ENCODE peak calls at places on chromosomes 12 and 14, in seven cellular contexts. W is mucosa of gallbladder; B is activated naive CD4-positive, alpha-beta T cell; U is NCI-H1092 treated with DMSO at 0.1 percent for 48 hours; D is iris pigment epithelial cell; C is RPMI7951; R is naive thymus-derived CD8-positive, alpha-beta T cell. Q is an unnamed sample.

GRCh38 chr14:56953884-56954283 is 143.6 kb upstream of the OTX2 start:
- DNase-seq in W (no peak), B (no peak), U (no peak), D (no peak), C (no peak), R (no peak), Q (no peak)

GRCh38 chr12:112627851-112628250 is 163.7 kb upstream of the RPH3A start:
- DNase-seq in W (no peak), B (no peak), U (no peak), D (peak; percentile 1), C (no peak), R (no peak), Q (no peak)

GRCh38 chr14:78764240-78764639 is 594.1 kb downstream of the NRXN3 start:
- DNase-seq in W (peak; percentile 32), B (no peak), U (no peak), D (peak; percentile 43), C (no peak), R (no peak), Q (no peak)

GRCh38 chr12:67764055-67764454 is 115.5 kb downstream of the DYRK2 start:
- DNase-seq in W (no peak), B (no peak), U (no peak), D (no peak), C (no peak), R (no peak), Q (no peak)

GRCh38 chr12:21912318-21912717 is 28.9 kb downstream of the ABCC9 start:
- DNase-seq in W (no peak), B (no peak), U (no peak), D (peak; percentile 41), C (no peak), R (no peak), Q (no peak)

GRCh38 chr12:4566474-4566873 is 4.5 kb downstream of the DYRK4 start:
- DNase-seq in W (no peak), B (no peak), U (no peak), D (no peak), C (no peak), R (no peak), Q (no peak)

GRCh38 chr12:50825372-50825838 is 17.3 kb upstream of the TMPRSS12 start:
- DNase-seq in W (no peak), B (no peak), U (peak; percentile 19), D (peak; percentile 76), C (peak; percentile 66), R (peak; percentile 72), Q (no peak)

GRCh38 chr12:66255737-66256136 is 46.6 kb upstream of the HELB start:
- DNase-seq in W (no peak), B (no peak), U (no peak), D (no peak), C (no peak), R (no peak), Q (no peak)

GRCh38 chr12:100820314-100820713 is 25.7 kb downstream of the ANO4 start:
- DNase-seq in W (no peak), B (no peak), U (no peak), D (peak; percentile 66), C (no peak), R (no peak), Q (no peak)

GRCh38 chr12:30884804-30885203 is 41.7 kb upstream of the TSPAN11 start:
- DNase-seq in W (no peak), B (no peak), U (no peak), D (no peak), C (no peak), R (no peak), Q (no peak)

GRCh38 chr14:60163741-60164140 is 1.5 kb downstream of the DHRS7 start:
- DNase-seq in W (no peak), B (no peak), U (peak; percentile 26), D (no peak), C (no peak), R (no peak), Q (peak; percentile 15)

GRCh38 chr12:107288414-107289125 is 195.2 kb upstream of the CRY1 start:
- DNase-seq in W (no peak), B (no peak), U (no peak), D (no peak), C (peak; percentile 6), R (no peak), Q (no peak)

GRCh38 chr14:87896393-87897380 is 96.3 kb downstream of the GALC start:
- DNase-seq in W (no peak), B (no peak), U (peak; percentile 56), D (peak; percentile 52), C (peak; percentile 31), R (peak; percentile 25), Q (peak; percentile 1)

GRCh38 chr14:90191154-90191553 is 65.2 kb upstream of the PSMC1 start:
- DNase-seq in W (no peak), B (no peak), U (no peak), D (no peak), C (no peak), R (no peak), Q (no peak)

GRCh38 chr14:33836203-33836894 is 114.5 kb downstream of the EGLN3 start:
- DNase-seq in W (no peak), B (no peak), U (peak; percentile 83), D (no peak), C (no peak), R (no peak), Q (no peak)

GRCh38 chr14:49218436-49219092 is 367.6 kb downstream of the RPS29 start:
- DNase-seq in W (no peak), B (no peak), U (no peak), D (no peak), C (no peak), R (no peak), Q (no peak)

GRCh38 chr12:95239216-95239615 is 21.6 kb downstream of the VEZT start:
- DNase-seq in W (no peak), B (no peak), U (no peak), D (no peak), C (no peak), R (no peak), Q (no peak)

GRCh38 chr14:50619569-50620141 is 48.5 kb downstream of the SAV1 start:
- DNase-seq in W (no peak), B (no peak), U (peak; percentile 26), D (peak; percentile 51), C (peak; percentile 53), R (peak; percentile 3), Q (no peak)

GRCh38 chr12:83996671-83997070 is 915.9 kb downstream of the SLC6A15 start:
- DNase-seq in W (no peak), B (no peak), U (no peak), D (peak; percentile 7), C (no peak), R (no peak), Q (no peak)

GRCh38 chr12:79886917-79887519 is 47.9 kb downstream of the PPP1R12A start:
- DNase-seq in W (no peak), B (no peak), U (peak; percentile 39), D (peak; percentile 64), C (peak; percentile 45), R (peak; percentile 47), Q (no peak)

GRCh38 chr12:81085832-81086231 is 8.0 kb downstream of the ACSS3 start:
- DNase-seq in W (no peak), B (no peak), U (no peak), D (no peak), C (no peak), R (no peak), Q (no peak)

GRCh38 chr12:78963439-78964222 is 99.1 kb downstream of the SYT1 start:
- DNase-seq in W (no peak), B (no peak), U (no peak), D (peak; percentile 49), C (peak; percentile 34), R (no peak), Q (no peak)

GRCh38 chr14:103879570-103880333 is 32.4 kb upstream of the PPP1R13B start:
- DNase-seq in W (peak; percentile 89), B (no peak), U (peak; percentile 22), D (no peak), C (no peak), R (peak; percentile 7), Q (no peak)

GRCh38 chr12:71032933-71033332 is 112.4 kb upstream of the PTPRR start:
- DNase-seq in W (no peak), B (no peak), U (no peak), D (no peak), C (no peak), R (no peak), Q (no peak)

GRCh38 chr12:3202734-3203446 is 125.7 kb downstream of the TSPAN9 start:
- DNase-seq in W (no peak), B (peak; percentile 24), U (peak; percentile 53), D (no peak), C (peak; percentile 40), R (peak; percentile 42), Q (peak; percentile 32)

GRCh38 chr14:104893435-104894207 is 28.6 kb downstream of the CEP170B start:
- DNase-seq in W (no peak), B (no peak), U (no peak), D (no peak), C (no peak), R (no peak), Q (no peak)

GRCh38 chr14:103006991-103007520 is 50.3 kb downstream of the CDC42BPB start:
- DNase-seq in W (no peak), B (no peak), U (no peak), D (no peak), C (no peak), R (no peak), Q (no peak)

GRCh38 chr12:111410229-111411186 is 4.8 kb downstream of the SH2B3 start:
- DNase-seq in W (no peak), B (no peak), U (no peak), D (no peak), C (peak; percentile 80), R (no peak), Q (no peak)

GRCh38 chr14:76752744-76753143 is 8.5 kb upstream of the VASH1 start:
- DNase-seq in W (no peak), B (no peak), U (no peak), D (no peak), C (no peak), R (no peak), Q (no peak)

Q was measured in hypothalamus.